ENCODE peak calls at places on chromosomes 16 and 17, in eight cellular contexts. E is upper lobe of left lung; Y is PC-9; A is activated CD4-positive, alpha-beta T cell treated with anti-CD3 and anti-CD28 coated beads for 48 hours; L is GM13977; P is CD8-positive, alpha-beta T cell; G is IMR-90; M is NCI-H1092 treated with DMSO at 0.1 percent for 48 hours. N is an unnamed sample.
A peak's percentile ranks its signal among the peaks of the same experiment; 100 is the strongest.

GRCh38 chr16:17541324-17541723 is 70.6 kb upstream of the XYLT1 start:
- DNase-seq in P (no peak), E (no peak), G (no peak), L (no peak), Y (no peak), M (no peak), A (no peak), N (no peak)

GRCh38 chr16:66391726-66392670 is 25.5 kb downstream of the CDH5 start:
- DNase-seq in P (no peak), G (no peak), A (no peak), L (no peak), E (no peak), M (no peak), Y (no peak), N (no peak)

GRCh38 chr16:51150159-51150893 is 744 bp downstream of the SALL1 start:
- DNase-seq in P (no peak), M (no peak), G (no peak), Y (no peak), A (no peak), E (peak; percentile 74), L (no peak), N (no peak)

GRCh38 chr17:38925263-38925995 is at the start of gene LASP1NB:
- DNase-seq in P (peak; percentile 40), L (no peak), G (peak; percentile 70), E (no peak), Y (no peak), A (peak; percentile 50), M (no peak), N (no peak)

GRCh38 chr17:34613064-34614019 is 34.0 kb downstream of the TMEM132E start:
- DNase-seq in A (peak; percentile 8), Y (no peak), E (no peak), G (no peak), L (no peak), P (no peak), M (peak; percentile 52), N (peak; percentile 98)

GRCh38 chr17:78972507-78973105 is 7.1 kb downstream of the LGALS3BP start:
- DNase-seq in P (no peak), G (no peak), L (no peak), Y (no peak), A (no peak), E (no peak), M (no peak), N (peak; percentile 29)

GRCh38 chr16:22077700-22078313 is 14.5 kb upstream of the VWA3A start:
- DNase-seq in E (no peak), A (peak; percentile 81), Y (peak; percentile 36), M (peak; percentile 36), P (peak; percentile 49), G (peak; percentile 60), L (peak; percentile 66), N (peak; percentile 63)

GRCh38 chr16:48810803-48811453 is 200.9 kb upstream of the N4BP1 start:
- DNase-seq in G (no peak), Y (no peak), M (no peak), P (no peak), E (peak; percentile 72), L (peak; percentile 10), A (no peak), N (no peak)

GRCh38 chr17:16345565-16345964 is 7.7 kb downstream of the CENPV start:
- DNase-seq in L (no peak), P (no peak), M (no peak), E (no peak), G (no peak), Y (no peak), A (no peak), N (no peak)

GRCh38 chr16:14958970-14959369 is 15.9 kb upstream of the PDXDC1 start:
- DNase-seq in L (no peak), A (no peak), G (no peak), Y (no peak), M (no peak), P (no peak), E (no peak), N (peak; percentile 89)